ENCODE peak calls at places on chromosomes 16 and 17, in eight cellular contexts. H is tibial nerve, D is transverse colon, E is GM12878, G is sigmoid colon, Q is upper lobe of left lung, W is SK-N-SH, X is stomach. R is an unnamed sample.
A peak's percentile ranks its signal among the peaks of the same experiment; 100 is the strongest.

GRCh38 chr17:324151-324571 is 28.4 kb downstream of the RPH3AL start:
- DNase-seq in G (peak; percentile 61), W (no peak), H (no peak), Q (no peak), E (no peak), X (no peak), D (no peak), R (no peak)

GRCh38 chr17:35371934-35372333 is 1.5 kb downstream of the SLFN11 start:
- DNase-seq in X (no peak), H (no peak), Q (no peak), D (no peak), G (no peak), E (no peak), W (no peak), R (no peak)

GRCh38 chr17:4968166-4968915 is 724 bp upstream of the SPAG7 start:
- DNase-seq in H (no peak), W (peak; percentile 82), E (no peak), X (no peak), D (no peak), Q (no peak), G (no peak), R (no peak)

GRCh38 chr17:42574463-42574862 is 3.1 kb downstream of the PSMC3IP start:
- DNase-seq in W (no peak), E (no peak), D (no peak), G (no peak), Q (no peak), X (no peak), H (no peak), R (no peak)

GRCh38 chr16:78985736-78986605 is 614.6 kb downstream of the MAF start:
- DNase-seq in Q (no peak), H (no peak), W (no peak), G (no peak), X (no peak), D (no peak), E (no peak), R (no peak)

GRCh38 chr16:2062801-2063200 is 15.0 kb downstream of the TSC2 start:
- DNase-seq in D (no peak), E (no peak), W (no peak), X (no peak), Q (no peak), H (no peak), G (no peak), R (no peak)

GRCh38 chr16:89744813-89745212 is 23.5 kb downstream of the ZNF276 start:
- DNase-seq in H (no peak), X (no peak), D (no peak), G (no peak), W (no peak), Q (no peak), E (no peak), R (peak; percentile 55)

GRCh38 chr17:16491131-16491702 is 776 bp downstream of the LRRC75A start:
- DNase-seq in D (peak; percentile 29), W (peak; percentile 54), H (no peak), G (no peak), E (no peak), Q (no peak), X (peak; percentile 28), R (no peak)

GRCh38 chr17:35849469-35850348 is 19.0 kb downstream of the HEATR9 start:
- DNase-seq in W (peak; percentile 55), Q (peak; percentile 31), H (peak; percentile 22), D (peak; percentile 43), E (peak; percentile 20), X (peak; percentile 45), G (no peak), R (no peak)

GRCh38 chr17:21089145-21089544 is 37.6 kb upstream of the DHRS7B start:
- DNase-seq in D (no peak), H (no peak), Q (no peak), X (no peak), W (no peak), E (no peak), G (no peak), R (no peak)

DNA sequence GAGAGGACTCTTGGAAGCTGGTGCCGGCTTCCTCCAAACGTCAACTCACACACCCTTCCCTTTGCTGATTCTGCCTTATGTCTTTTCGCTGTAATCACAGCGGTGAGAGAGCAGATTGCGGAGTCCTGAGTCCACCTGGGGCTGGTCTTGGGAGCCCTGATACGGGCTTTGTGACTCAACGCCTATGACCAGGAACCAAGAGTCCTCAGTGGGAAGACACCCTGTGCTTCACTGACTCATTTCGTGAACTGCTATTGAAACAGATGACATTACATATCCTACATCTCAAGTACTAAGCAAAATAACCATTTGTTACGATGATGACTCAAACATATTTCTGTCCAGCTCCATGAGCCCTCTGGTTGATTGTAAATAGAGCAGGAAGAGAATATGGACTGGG is 90.7 kb upstream of the CREBBP start:
- DNase-seq in G (no peak), Q (no peak), W (no peak), D (no peak), H (no peak), E (peak; percentile 1), X (no peak), R (no peak)
- TF ChIP-seq EP300 in G (no peak), Q (no peak), W (no peak), D (no peak), H (no peak), E (no peak), X (no peak), R (no peak)

GRCh38 chr16:86517033-86517432 is 6.7 kb downstream of the FOXF1 start:
- DNase-seq in X (no peak), H (no peak), Q (no peak), E (no peak), G (peak; percentile 83), D (no peak), W (no peak), R (no peak)
- H3K27me3 ChIP-seq in X (peaks cover 83% of the 10 kb centered on the region), H (peaks cover 3% of the 10 kb centered on the region), Q (peaks cover 8% of the 10 kb centered on the region), E (peaks cover 8% of the 10 kb centered on the region), G (peaks cover 7% of the 10 kb centered on the region), D (peaks cover 64% of the 10 kb centered on the region), W (peaks cover 80% of the 10 kb centered on the region), R (peaks cover 7% of the 10 kb centered on the region)

DNA sequence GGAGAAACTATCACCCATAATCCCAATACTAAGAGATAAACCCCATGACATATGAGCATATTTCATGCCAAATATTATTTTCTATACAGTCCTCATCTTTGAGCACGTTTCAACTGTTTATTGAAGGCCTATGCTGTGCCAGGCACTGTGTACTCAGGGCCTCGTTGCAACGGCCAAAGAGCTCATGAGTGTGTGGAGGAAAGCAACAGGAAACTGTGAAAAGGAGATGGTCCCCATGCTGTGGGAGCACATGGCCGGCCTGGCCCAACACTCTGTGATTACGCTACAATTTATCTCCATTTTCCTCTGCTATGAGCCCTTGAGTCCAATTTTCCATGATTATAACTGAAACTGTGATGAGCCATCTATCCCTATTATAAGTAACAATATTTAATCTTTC is 5.6 kb downstream of the TK2 start:
- DNase-seq in D (no peak), H (no peak), E (no peak), G (no peak), W (no peak), X (no peak), Q (no peak), R (no peak)
- TF ChIP-seq EP300 in D (no peak), H (no peak), E (no peak), G (no peak), W (no peak), X (no peak), Q (no peak), R (no peak)

GRCh38 chr16:10191096-10191495 is 8.9 kb upstream of the GRIN2A start:
- DNase-seq in H (no peak), E (no peak), G (no peak), X (no peak), Q (no peak), D (no peak), W (no peak), R (no peak)
- H3K27me3 ChIP-seq in H (no peaks in the 10 kb centered on the region), E (no peaks in the 10 kb centered on the region), G (peaks cover 2% of the 10 kb centered on the region), X (no peaks in the 10 kb centered on the region), Q (no peaks in the 10 kb centered on the region), D (no peaks in the 10 kb centered on the region), W (no peaks in the 10 kb centered on the region), R (no peaks in the 10 kb centered on the region)

GRCh38 chr17:38598536-38598935 is 7.2 kb downstream of the SRCIN1 start:
- DNase-seq in X (peak; percentile 82), D (peak; percentile 63), Q (peak; percentile 42), G (no peak), E (no peak), H (no peak), W (peak; percentile 86), R (peak; percentile 40)
- TF ChIP-seq EP300 in X (no peak), D (no peak), Q (no peak), G (no peak), E (no peak), H (no peak), W (no peak), R (no peak)

DNA sequence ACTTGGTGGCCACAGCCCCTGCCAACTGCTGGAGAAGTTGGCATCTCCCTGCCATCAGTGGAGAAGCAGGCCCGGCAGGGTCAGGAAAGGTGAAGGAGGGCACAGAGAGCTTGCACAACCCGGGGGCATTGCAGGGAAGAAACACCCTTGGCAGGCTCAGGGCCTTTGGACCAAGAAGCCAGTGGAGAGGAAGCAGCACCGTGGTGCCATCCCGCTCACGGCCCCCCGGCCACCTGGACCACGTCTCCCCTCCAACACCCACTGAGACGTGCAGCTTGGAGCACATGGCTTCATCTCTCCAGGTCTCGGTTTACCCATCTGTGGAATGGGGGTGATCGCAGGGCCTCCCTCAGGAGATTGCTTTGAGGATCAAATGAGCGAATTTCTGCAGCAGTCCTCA is 158.1 kb downstream of the RBFOX3 start:
- DNase-seq in G (no peak), H (no peak), Q (no peak), E (no peak), W (no peak), X (no peak), D (no peak), R (no peak)
- H3K27me3 ChIP-seq in G (no peaks in the 10 kb centered on the region), H (no peaks in the 10 kb centered on the region), Q (no peaks in the 10 kb centered on the region), E (no peaks in the 10 kb centered on the region), W (no peaks in the 10 kb centered on the region), X (no peaks in the 10 kb centered on the region), D (no peaks in the 10 kb centered on the region), R (no peaks in the 10 kb centered on the region)

GRCh38 chr16:88337021-88337420 is 45.7 kb upstream of the ZNF469 start:
- DNase-seq in W (no peak), Q (no peak), H (no peak), X (no peak), D (no peak), G (no peak), E (no peak), R (no peak)
- TF ChIP-seq EP300 in W (no peak), Q (no peak), H (no peak), X (no peak), D (no peak), G (no peak), E (no peak), R (no peak)

GRCh38 chr17:45896803-45897693 is 2.7 kb downstream of the MAPT start:
- DNase-seq in H (no peak), Q (no peak), D (no peak), W (no peak), X (no peak), G (no peak), E (no peak), R (no peak)
- H3K27me3 ChIP-seq in H (no peaks in the 10 kb centered on the region), Q (no peaks in the 10 kb centered on the region), D (peaks cover 66% of the 10 kb centered on the region), W (peaks cover 62% of the 10 kb centered on the region), X (peaks cover 45% of the 10 kb centered on the region), G (peaks cover 37% of the 10 kb centered on the region), E (peaks cover 15% of the 10 kb centered on the region), R (no peaks in the 10 kb centered on the region)